ENCODE peak calls at places on chromosomes 4 and X, in nine cellular contexts. A, Q, K, C, B, F, L, S and E are unnamed samples.

GRCh38 chr4:94038195-94038594 is 169.5 kb upstream of the SMARCAD1 start:
- DNase-seq in A (no peak), Q (no peak), K (no peak), C (no peak), B (no peak), F (no peak), L (no peak), S (no peak), E (no peak)

GRCh38 chr4:138949866-138950265 is 65.7 kb upstream of the NOCT start:
- DNase-seq in A (no peak), Q (no peak), K (no peak), C (no peak), B (no peak), F (no peak), L (no peak), S (no peak), E (no peak)

GRCh38 chr4:107392951-107393350 is 327.1 kb downstream of the PAPSS1 start:
- DNase-seq in A (no peak), Q (no peak), K (no peak), C (no peak), B (no peak), F (no peak), L (peak), S (no peak), E (no peak)

GRCh38 chr4:61556277-61556676 is 356.2 kb downstream of the ADGRL3 start:
- DNase-seq in A (no peak), Q (no peak), K (no peak), C (no peak), B (no peak), F (no peak), L (no peak), S (no peak), E (peak)

GRCh38 chr4:147768113-147768512 is 36.2 kb downstream of the ARHGAP10 start:
- DNase-seq in A (no peak), Q (no peak), K (peak), C (no peak), B (no peak), F (no peak), L (peak), S (no peak), E (no peak)

GRCh38 chr4:3418029-3418762 is 23.6 kb upstream of the HGFAC start:
- DNase-seq in A (no peak), Q (no peak), K (no peak), C (peak), B (no peak), F (no peak), L (no peak), S (no peak), E (no peak)

GRCh38 chr4:40594261-40595178 is 35.1 kb downstream of the RBM47 start:
- DNase-seq in A (no peak), Q (no peak), K (peak), C (no peak), B (no peak), F (no peak), L (peak), S (no peak), E (no peak)

GRCh38 chr4:55186123-55186522 is 60.7 kb upstream of the KDR start:
- DNase-seq in A (no peak), Q (no peak), K (no peak), C (no peak), B (no peak), F (no peak), L (no peak), S (no peak), E (no peak)

GRCh38 chrX:123223409-123223808 is 39.3 kb downstream of the GRIA3 start:
- DNase-seq in A (no peak), Q (no peak), K (no peak), C (no peak), B (no peak), F (no peak), L (no peak), S (no peak), E (no peak)